ENCODE peak calls at places on chromosomes 6 and 20, in four cellular contexts. P, B, W and J are unnamed samples.

GRCh38 chr6:40504274-40504673 is 82.9 kb downstream of the LRFN2 start:
- DNase-seq in B (no peak), W (no peak), P (no peak), J (no peak)

GRCh38 chr6:40962241-40962640 is 76.8 kb downstream of the UNC5CL start:
- DNase-seq in B (peak), W (no peak), P (no peak), J (no peak)

GRCh38 chr6:30163090-30163917 is at the start of gene TRIM15:
- DNase-seq in W (no peak), P (no peak), B (no peak), J (no peak)

GRCh38 chr6:105431226-105431625 is 28.3 kb upstream of the PREP start:
- DNase-seq in W (no peak), B (peak), P (no peak), J (peak)

GRCh38 chr6:125201961-125202729 is 48.6 kb downstream of the TPD52L1 start:
- DNase-seq in B (peak), P (peak), W (no peak), J (peak)

GRCh38 chr6:119241124-119241491 is 108.5 kb downstream of the MAN1A1 start:
- DNase-seq in P (no peak), B (peak), W (no peak), J (peak)

GRCh38 chr6:170043881-170044790 is 246.7 kb downstream of the DLL1 start:
- DNase-seq in P (no peak), B (no peak), W (no peak), J (no peak)

GRCh38 chr20:61099786-61100185 is 152.3 kb upstream of the CDH4 start:
- DNase-seq in W (peak), P (no peak), B (no peak), J (no peak)

GRCh38 chr6:68279793-68280557 is 355.1 kb upstream of the ADGRB3 start:
- DNase-seq in P (no peak), B (peak), W (no peak), J (no peak)

GRCh38 chr6:38771111-38771694 is 56.1 kb downstream of the DNAH8 start:
- DNase-seq in B (peak), W (no peak), P (no peak), J (no peak)

GRCh38 chr6:160412993-160413392 is 64.8 kb downstream of the SLC22A3 start:
- DNase-seq in W (no peak), B (no peak), P (no peak), J (no peak)

GRCh38 chr6:81766482-81767069 is 14.1 kb upstream of the TENT5A start:
- DNase-seq in B (peak), W (no peak), P (no peak), J (no peak)

GRCh38 chr20:63520939-63521601 is 505 bp downstream of the PPDPF start:
- DNase-seq in P (peak), W (peak), B (peak), J (peak)

GRCh38 chr20:37081717-37082289 is 14.0 kb downstream of the RBL1 start:
- DNase-seq in P (no peak), B (peak), W (no peak), J (no peak)
- TF ChIP-seq CTCF in P (peak), B (peak), W (no peak), J (no peak)

GRCh38 chr6:148453906-148454305 is 111.3 kb downstream of the SASH1 start:
- DNase-seq in P (no peak), B (no peak), W (no peak), J (no peak)

GRCh38 chr6:148452921-148453320 is 110.3 kb downstream of the SASH1 start:
- DNase-seq in B (no peak), W (no peak), P (no peak), J (no peak)

GRCh38 chr6:148448371-148449010 is 105.9 kb downstream of the SASH1 start:
- DNase-seq in P (no peak), W (no peak), B (no peak), J (no peak)

GRCh38 chr6:148451690-148452089 is 109.1 kb downstream of the SASH1 start:
- DNase-seq in P (no peak), B (no peak), W (no peak), J (no peak)

DNA sequence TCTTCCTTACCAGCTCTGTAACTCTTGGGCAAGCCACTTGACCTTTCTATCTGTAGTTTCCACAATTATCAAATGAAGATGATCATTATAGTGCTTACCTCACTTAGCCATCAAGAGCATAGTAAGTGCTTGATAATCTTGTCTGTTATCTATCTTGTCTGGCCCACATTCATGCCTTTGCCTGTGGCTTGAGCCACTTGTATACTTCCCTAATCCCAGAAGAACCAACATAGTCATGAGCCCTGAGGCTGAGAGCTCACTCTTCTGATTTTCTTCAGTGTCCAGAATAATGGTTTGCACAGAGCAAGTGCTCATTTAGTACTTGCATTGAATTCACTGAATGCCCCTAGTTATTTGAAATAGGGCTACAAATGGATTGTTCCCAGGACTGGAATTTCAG is 108.2 kb downstream of the SASH1 start:
- DNase-seq in P (no peak), W (no peak), B (no peak), J (no peak)
- TF ChIP-seq CTCF in P (no peak), W (no peak), B (no peak), J (no peak)

GRCh38 chr6:122071950-122072647 is 327.4 kb upstream of the HSF2 start:
- DNase-seq in W (no peak), B (no peak), P (no peak), J (no peak)

GRCh38 chr6:122079906-122080305 is 319.5 kb upstream of the HSF2 start:
- DNase-seq in P (no peak), W (no peak), B (no peak), J (no peak)

GRCh38 chr6:122069933-122070332 is 329.5 kb upstream of the HSF2 start:
- DNase-seq in W (no peak), P (no peak), B (no peak), J (no peak)

GRCh38 chr6:122077603-122078002 is 321.8 kb upstream of the HSF2 start:
- DNase-seq in W (no peak), B (no peak), P (no peak), J (no peak)

DNA sequence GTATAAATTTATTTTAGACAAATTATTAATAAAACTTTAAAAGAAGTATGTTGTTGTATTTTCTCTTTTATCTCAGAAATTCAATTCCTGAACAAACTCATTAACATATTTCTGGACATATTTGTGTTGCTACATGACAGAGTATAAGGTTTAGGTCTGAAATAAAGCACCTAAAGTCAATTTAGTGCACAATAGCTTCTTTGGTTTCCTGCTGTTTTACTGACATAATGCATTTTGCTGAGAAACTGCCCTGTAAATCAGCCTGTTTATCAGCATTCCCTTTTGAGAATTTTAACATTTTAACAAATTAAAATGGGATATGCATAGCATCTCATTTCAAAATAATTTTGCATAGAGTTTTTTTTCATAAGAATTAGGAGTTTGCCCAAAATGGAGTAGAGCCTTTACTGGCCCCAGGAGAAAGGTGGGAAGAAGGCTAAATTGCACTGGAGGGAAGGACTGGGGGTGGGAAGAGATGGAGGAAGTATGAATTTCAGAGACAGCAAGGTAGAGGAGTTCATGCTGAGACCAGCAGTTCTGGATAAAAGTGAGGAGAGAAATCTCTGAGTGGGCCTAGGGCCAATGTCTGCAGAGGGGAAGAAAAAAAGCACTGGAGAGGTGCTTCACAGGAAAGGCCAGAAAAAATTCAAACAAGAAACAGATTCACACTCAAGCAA is 324.2 kb upstream of the HSF2 start:
- DNase-seq in B (no peak), W (no peak), P (no peak), J (no peak)
- TF ChIP-seq CTCF in B (no peak), W (no peak), P (no peak), J (no peak)

GRCh38 chr20:31547017-31547675 is 32.9 kb downstream of the HM13 start:
- DNase-seq in W (peak), B (peak), P (peak), J (peak)
- TF ChIP-seq CTCF in W (no peak), B (peak), P (no peak), J (no peak)

DNA sequence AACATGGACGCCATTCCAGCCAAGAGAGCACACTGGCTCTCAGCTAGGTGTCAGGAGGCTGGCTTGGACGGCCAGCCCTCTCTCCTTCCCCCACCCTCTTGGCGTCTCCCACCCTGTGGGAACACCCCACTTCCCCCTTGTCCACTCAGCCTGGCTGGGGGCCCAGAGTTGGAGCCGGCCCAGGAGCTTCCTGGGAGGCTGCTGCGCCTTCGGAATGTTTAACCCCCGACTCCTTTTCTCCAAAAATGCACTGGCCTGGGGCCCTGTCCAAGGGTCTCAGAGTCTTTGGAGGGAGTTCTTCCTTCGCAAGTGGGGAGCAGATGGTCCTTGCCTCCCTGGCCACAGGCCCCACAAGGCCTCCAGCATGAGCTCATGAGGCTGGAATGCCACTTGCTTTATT is 4.1 kb downstream of the ADAM33 start:
- DNase-seq in P (no peak), B (peak), W (peak), J (no peak)
- TF ChIP-seq CTCF in P (no peak), B (no peak), W (no peak), J (no peak)